ENCODE peak calls at places on chromosome 15, in ten cellular contexts. I is activated naive CD8-positive, alpha-beta T cell treated with anti-CD3 and anti-CD28 coated beads, Interleukin-2, amount 50 U/mL, for 16 hours; G is activated T-cell treated with anti-CD3 and anti-CD28 coated beads for 1 hour; N is iPS-NIHi11; U is Calu3; F is sciatic nerve; H is neuronal stem cell; L is GM04504; S is mesothelial cell of epicardium; T is NCI-H446 treated with DMSO at 0.1 percent for 48 hours. E is an unnamed sample.

GRCh38 chr15:82804575-82804949 is 1.3 kb downstream of the FSD2 start:
- DNase-seq in H (no peak), L (no peak), U (no peak), I (no peak), T (no peak), S (no peak), N (no peak), G (no peak), F (no peak), E (no peak)

GRCh38 chr15:66617137-66618090 is 51.6 kb upstream of the LCTL start:
- DNase-seq in F (peak; percentile 74), T (peak; percentile 81), L (no peak), H (no peak), G (no peak), U (peak; percentile 71), S (no peak), N (no peak), I (no peak), E (no peak)

GRCh38 chr15:55535436-55535835 is 27.4 kb upstream of the DNAAF4 start:
- DNase-seq in S (no peak), N (no peak), G (peak; percentile 2), U (no peak), F (no peak), H (no peak), L (no peak), I (no peak), T (no peak), E (no peak)

GRCh38 chr15:47586653-47587224 is 130.6 kb upstream of the SEMA6D start:
- DNase-seq in T (peak; percentile 57), G (no peak), L (no peak), F (no peak), S (no peak), I (no peak), H (no peak), U (no peak), N (no peak), E (no peak)

GRCh38 chr15:26028086-26028740 is 165.1 kb upstream of the ATP10A start:
- DNase-seq in I (no peak), L (peak; percentile 11), T (no peak), H (no peak), N (no peak), S (no peak), U (no peak), G (no peak), F (peak; percentile 18), E (no peak)

GRCh38 chr15:64697911-64698369 is 77.4 kb downstream of the RBPMS2 start:
- DNase-seq in F (no peak), I (no peak), L (no peak), T (no peak), S (no peak), G (no peak), H (no peak), N (no peak), U (no peak), E (no peak)

GRCh38 chr15:68885070-68885469 is 45.3 kb upstream of the SPESP1 start:
- DNase-seq in T (no peak), S (peak; percentile 56), H (no peak), L (peak; percentile 2), F (no peak), U (peak; percentile 37), G (no peak), I (no peak), N (peak; percentile 52), E (no peak)

GRCh38 chr15:97189152-97189551 is 771.4 kb upstream of the ARRDC4 start:
- DNase-seq in S (no peak), U (no peak), T (no peak), I (no peak), L (no peak), F (no peak), N (no peak), H (no peak), G (no peak), E (no peak)

GRCh38 chr15:81504170-81504905 is 130.3 kb upstream of the TMC3 start:
- DNase-seq in F (no peak), H (no peak), T (no peak), G (no peak), U (no peak), L (no peak), I (no peak), S (no peak), N (no peak), E (no peak)

GRCh38 chr15:35911052-35911780 is 365.3 kb upstream of the DPH6 start:
- DNase-seq in H (no peak), N (no peak), T (peak; percentile 95), F (no peak), I (no peak), S (no peak), L (no peak), U (no peak), G (no peak), E (no peak)

GRCh38 chr15:71245588-71245987 is 130.3 kb downstream of the THSD4 start:
- DNase-seq in T (no peak), U (no peak), L (no peak), H (no peak), F (no peak), S (no peak), N (no peak), I (no peak), G (no peak), E (no peak)

GRCh38 chr15:78915341-78916087 is 29.3 kb downstream of the CTSH start:
- DNase-seq in G (no peak), N (no peak), F (peak; percentile 71), S (no peak), L (peak; percentile 46), H (no peak), T (no peak), U (no peak), I (no peak), E (no peak)

GRCh38 chr15:82568986-82569385 is 28.7 kb upstream of the RPS17 start:
- DNase-seq in I (no peak), G (no peak), H (no peak), S (no peak), F (no peak), L (no peak), N (no peak), U (no peak), T (no peak), E (no peak)

GRCh38 chr15:71060983-71061382 is 54.3 kb upstream of the THSD4 start:
- DNase-seq in U (no peak), I (no peak), H (no peak), N (no peak), L (no peak), G (no peak), T (no peak), F (no peak), S (no peak), E (no peak)

GRCh38 chr15:57333487-57333886 is 42.8 kb upstream of the CGNL1 start:
- DNase-seq in L (no peak), F (no peak), G (no peak), H (no peak), U (no peak), S (no peak), T (no peak), N (no peak), I (no peak), E (no peak)

GRCh38 chr15:89007989-89008388 is 80.3 kb upstream of the ABHD2 start:
- DNase-seq in I (no peak), N (no peak), G (no peak), L (no peak), F (no peak), T (no peak), U (no peak), S (no peak), H (no peak), E (no peak)

GRCh38 chr15:68994149-68994548 is 20.3 kb upstream of the NOX5 start:
- DNase-seq in G (no peak), S (no peak), T (no peak), F (no peak), L (peak; percentile 38), I (no peak), N (no peak), U (no peak), H (no peak), E (no peak)

GRCh38 chr15:83062768-83063180 is 4.3 kb downstream of the BTBD1 start:
- DNase-seq in S (no peak), H (no peak), I (no peak), F (no peak), L (no peak), N (no peak), T (no peak), U (no peak), G (no peak), E (no peak)